ENCODE peak calls at places on chromosomes 7 and 10, in six cellular contexts. N is H54; W is HEK293T; A is glomerular endothelial cell; K is activated CD8-positive, alpha-beta memory T cell treated with anti-CD3 and anti-CD28 coated beads for 1 hour; I is Calu3. S is an unnamed sample.

GRCh38 chr10:60208676-60209269 is 180.9 kb downstream of the ANK3 start:
- DNase-seq in N (no peak), K (no peak), A (no peak), W (peak; percentile 20), I (peak; percentile 19), S (peak; percentile 23)

GRCh38 chr7:112205348-112206237 is 606 bp downstream of the DOCK4 start:
- DNase-seq in N (peak; percentile 14), K (peak; percentile 11), I (peak; percentile 37), A (no peak), W (peak; percentile 30), S (peak; percentile 7)

GRCh38 chr7:100444311-100445278 is 8.3 kb upstream of the PPP1R35 start:
- DNase-seq in K (no peak), N (peak; percentile 84), A (peak; percentile 94), W (no peak), I (no peak), S (no peak)

GRCh38 chr7:132783824-132784223 is 207.6 kb upstream of the PLXNA4 start:
- DNase-seq in W (no peak), K (no peak), N (peak; percentile 60), I (no peak), A (peak; percentile 14), S (peak; percentile 58)

GRCh38 chr10:126904807-126905686 is at the start of gene DOCK1:
- DNase-seq in N (peak; percentile 74), W (peak; percentile 86), A (no peak), I (peak; percentile 71), K (no peak), S (peak; percentile 38)

GRCh38 chr7:139043823-139044812 is 8.3 kb upstream of the ZC3HAV1L start:
- DNase-seq in N (no peak), A (no peak), K (peak; percentile 59), W (no peak), I (peak; percentile 29), S (no peak)

GRCh38 chr10:7872041-7872442 is 53.7 kb downstream of the TAF3 start:
- DNase-seq in I (no peak), A (no peak), W (peak; percentile 25), K (no peak), N (peak; percentile 3), S (peak; percentile 0)

GRCh38 chr7:55326079-55326847 is 38.9 kb upstream of the LANCL2 start:
- DNase-seq in A (no peak), I (no peak), N (no peak), W (no peak), K (no peak), S (no peak)

GRCh38 chr7:17422966-17423365 is 124.5 kb downstream of the AHR start:
- DNase-seq in N (no peak), I (no peak), K (no peak), W (no peak), A (no peak), S (no peak)

GRCh38 chr10:78925800-78926319 is 142.9 kb upstream of the ZMIZ1 start:
- DNase-seq in A (no peak), K (no peak), W (no peak), N (peak; percentile 90), I (peak; percentile 29), S (no peak)

GRCh38 chr7:50696810-50697582 is 85.7 kb downstream of the GRB10 start:
- DNase-seq in K (no peak), A (no peak), N (no peak), I (peak; percentile 38), W (no peak), S (peak; percentile 8)

GRCh38 chr7:155739538-155740140 is 72.6 kb downstream of the SHH start:
- DNase-seq in I (no peak), W (no peak), A (no peak), K (no peak), N (no peak), S (no peak)

GRCh38 chr7:137882806-137883205 is 36.0 kb upstream of the DGKI start:
- DNase-seq in N (no peak), A (no peak), I (no peak), W (no peak), K (no peak), S (no peak)

GRCh38 chr10:33529234-33529633 is 194.8 kb upstream of the NRP1 start:
- DNase-seq in W (no peak), A (no peak), N (no peak), I (no peak), K (no peak), S (no peak)

GRCh38 chr7:148327379-148327778 is 263.2 kb upstream of the C7orf33 start:
- DNase-seq in A (no peak), I (peak; percentile 60), K (no peak), W (no peak), N (no peak), S (no peak)

GRCh38 chr10:49611166-49611814 is 1.2 kb downstream of the SLC18A3 start:
- DNase-seq in I (no peak), K (no peak), A (no peak), W (no peak), N (no peak), S (no peak)

GRCh38 chr7:139360210-139360947 is 685 bp downstream of the LUC7L2 start:
- DNase-seq in K (peak; percentile 94), N (peak; percentile 69), I (peak; percentile 98), A (peak; percentile 36), W (peak; percentile 98), S (peak; percentile 87)

GRCh38 chr7:33336820-33337219 is 207.5 kb downstream of the BBS9 start:
- DNase-seq in A (no peak), I (no peak), K (no peak), N (no peak), W (no peak), S (no peak)

GRCh38 chr7:107694395-107694794 is 33.8 kb downstream of the SLC26A4 start:
- DNase-seq in K (no peak), I (no peak), N (no peak), W (no peak), A (no peak), S (no peak)

GRCh38 chr10:25078659-25079429 is 62.4 kb downstream of the THNSL1 start:
- DNase-seq in I (no peak), W (no peak), N (no peak), K (no peak), A (no peak), S (no peak)

GRCh38 chr10:122393288-122393687 is 18.8 kb downstream of the PLEKHA1 start:
- DNase-seq in I (no peak), N (no peak), K (no peak), A (no peak), W (no peak), S (no peak)

GRCh38 chr7:100406767-100407166 is 21.7 kb downstream of the ZCWPW1 start:
- DNase-seq in W (no peak), N (no peak), K (no peak), I (no peak), A (no peak), S (no peak)

GRCh38 chr7:151064993-151065392 is 5.6 kb downstream of the SLC4A2 start:
- DNase-seq in N (no peak), W (no peak), I (no peak), A (no peak), K (no peak), S (no peak)

GRCh38 chr7:155839461-155839860 is 27.2 kb upstream of the SHH start:
- DNase-seq in A (no peak), K (no peak), N (no peak), I (no peak), W (no peak), S (no peak)